ENCODE peak calls at places on chromosomes 12 and 14, in five cellular contexts. One of them, this sample, is unnamed.
A peak's percentile ranks its signal among the peaks of the same experiment; 100 is the strongest.

GRCh38 chr14:100278702-100279101 is 27.5 kb downstream of the SLC25A29 start:
- DNase-seq in GM12878: no peak
- DNase-seq in H1: no peak
- DNase-seq in HCT116: no peak
- DNase-seq in HepG2: peak; percentile 40
- DNase-seq in this sample: peak; percentile 84

GRCh38 chr14:66432334-66432733 is 53.8 kb upstream of the CCDC196 start:
- DNase-seq in GM12878: no peak
- DNase-seq in H1: no peak
- DNase-seq in HCT116: no peak
- DNase-seq in HepG2: no peak
- DNase-seq in this sample: no peak

GRCh38 chr12:50590869-50591268 is 86.1 kb downstream of the DIP2B start:
- DNase-seq in GM12878: no peak
- DNase-seq in H1: no peak
- DNase-seq in HCT116: no peak
- DNase-seq in HepG2: no peak
- DNase-seq in this sample: no peak

GRCh38 chr14:103194256-103195045 is 71.2 kb downstream of the TNFAIP2 start:
- DNase-seq in GM12878: no peak
- DNase-seq in H1: no peak
- DNase-seq in HCT116: no peak
- DNase-seq in HepG2: peak; percentile 21
- DNase-seq in this sample: no peak

GRCh38 chr12:122094735-122095561 is 16.4 kb downstream of the MLXIP start:
- DNase-seq in GM12878: no peak
- DNase-seq in H1: no peak
- DNase-seq in HCT116: no peak
- DNase-seq in HepG2: no peak
- DNase-seq in this sample: peak; percentile 73

GRCh38 chr12:82517027-82517426 is 158.7 kb downstream of the METTL25 start:
- DNase-seq in GM12878: no peak
- DNase-seq in H1: no peak
- DNase-seq in HCT116: peak; percentile 22
- DNase-seq in HepG2: peak; percentile 17
- DNase-seq in this sample: peak; percentile 63

GRCh38 chr12:4272014-4272975 is 1.3 kb upstream of the CCND2 start:
- DNase-seq in GM12878: peak; percentile 74
- DNase-seq in H1: no peak
- DNase-seq in HCT116: no peak
- DNase-seq in HepG2: no peak
- DNase-seq in this sample: no peak

GRCh38 chr14:52106853-52107252 is 38.0 kb upstream of the NID2 start:
- DNase-seq in GM12878: no peak
- DNase-seq in H1: no peak
- DNase-seq in HCT116: no peak
- DNase-seq in HepG2: no peak
- DNase-seq in this sample: no peak

GRCh38 chr14:84340938-84341337 is 1189.0 kb upstream of the FLRT2 start:
- DNase-seq in GM12878: no peak
- DNase-seq in H1: no peak
- DNase-seq in HCT116: no peak
- DNase-seq in HepG2: no peak
- DNase-seq in this sample: no peak

GRCh38 chr14:84343637-84344036 is 1186.3 kb upstream of the FLRT2 start:
- DNase-seq in GM12878: no peak
- DNase-seq in H1: no peak
- DNase-seq in HCT116: no peak
- DNase-seq in HepG2: no peak
- DNase-seq in this sample: no peak
- TF ChIP-seq JUND in GM12878: no peak
- TF ChIP-seq JUND in H1: no peak
- TF ChIP-seq JUND in HCT116: no peak
- TF ChIP-seq JUND in HepG2: no peak
- TF ChIP-seq JUND in this sample: no peak

DNA sequence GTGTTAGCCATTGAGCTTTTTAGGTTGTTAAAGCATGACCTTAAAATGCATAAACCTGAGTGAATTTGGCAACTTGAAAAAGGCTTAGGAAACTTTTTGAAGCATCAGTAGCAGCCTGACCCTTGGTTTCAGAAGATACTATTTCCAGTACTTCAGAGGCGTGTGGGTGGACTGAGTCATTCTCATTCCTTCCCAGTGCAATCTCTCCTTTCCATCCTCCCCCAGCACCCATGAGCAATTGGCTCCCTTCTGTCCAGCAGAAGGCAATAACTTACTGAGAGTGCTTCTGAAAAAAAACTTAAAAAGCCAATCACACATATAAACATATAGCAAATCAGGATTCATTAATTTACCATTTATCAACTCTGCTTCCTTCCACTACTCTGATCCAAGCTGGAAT is 299.3 kb upstream of the STXBP6 start:
- DNase-seq in GM12878: no peak
- DNase-seq in H1: no peak
- DNase-seq in HCT116: no peak
- DNase-seq in HepG2: no peak
- DNase-seq in this sample: no peak
- TF ChIP-seq JUND in GM12878: no peak
- TF ChIP-seq JUND in H1: no peak
- TF ChIP-seq JUND in HCT116: no peak
- TF ChIP-seq JUND in HepG2: no peak
- TF ChIP-seq JUND in this sample: no peak

GRCh38 chr14:24965934-24966593 is 83.9 kb downstream of the STXBP6 start:
- DNase-seq in GM12878: no peak
- DNase-seq in H1: no peak
- DNase-seq in HCT116: no peak
- DNase-seq in HepG2: no peak
- DNase-seq in this sample: no peak
- TF ChIP-seq JUND in GM12878: no peak
- TF ChIP-seq JUND in H1: no peak
- TF ChIP-seq JUND in HCT116: no peak
- TF ChIP-seq JUND in HepG2: no peak
- TF ChIP-seq JUND in this sample: no peak

GRCh38 chr12:67710582-67710981 is 62.0 kb downstream of the DYRK2 start:
- DNase-seq in GM12878: peak; percentile 64
- DNase-seq in H1: no peak
- DNase-seq in HCT116: no peak
- DNase-seq in HepG2: peak; percentile 67
- DNase-seq in this sample: no peak
- TF ChIP-seq JUND in GM12878: peak; percentile 74
- TF ChIP-seq JUND in H1: no peak
- TF ChIP-seq JUND in HCT116: no peak
- TF ChIP-seq JUND in HepG2: peak; percentile 20
- TF ChIP-seq JUND in this sample: no peak

GRCh38 chr14:50530358-50530757 is 2.0 kb downstream of the MAP4K5 start:
- DNase-seq in GM12878: no peak
- DNase-seq in H1: no peak
- DNase-seq in HCT116: no peak
- DNase-seq in HepG2: no peak
- DNase-seq in this sample: no peak
- TF ChIP-seq JUND in GM12878: no peak
- TF ChIP-seq JUND in H1: no peak
- TF ChIP-seq JUND in HCT116: no peak
- TF ChIP-seq JUND in HepG2: no peak
- TF ChIP-seq JUND in this sample: no peak

GRCh38 chr14:96584199-96584906 is 82.2 kb downstream of the PAPOLA start:
- DNase-seq in GM12878: no peak
- DNase-seq in H1: peak; percentile 43
- DNase-seq in HCT116: peak; percentile 33
- DNase-seq in HepG2: peak; percentile 65
- DNase-seq in this sample: peak; percentile 81
- TF ChIP-seq JUND in GM12878: no peak
- TF ChIP-seq JUND in H1: no peak
- TF ChIP-seq JUND in HCT116: no peak
- TF ChIP-seq JUND in HepG2: no peak
- TF ChIP-seq JUND in this sample: no peak

DNA sequence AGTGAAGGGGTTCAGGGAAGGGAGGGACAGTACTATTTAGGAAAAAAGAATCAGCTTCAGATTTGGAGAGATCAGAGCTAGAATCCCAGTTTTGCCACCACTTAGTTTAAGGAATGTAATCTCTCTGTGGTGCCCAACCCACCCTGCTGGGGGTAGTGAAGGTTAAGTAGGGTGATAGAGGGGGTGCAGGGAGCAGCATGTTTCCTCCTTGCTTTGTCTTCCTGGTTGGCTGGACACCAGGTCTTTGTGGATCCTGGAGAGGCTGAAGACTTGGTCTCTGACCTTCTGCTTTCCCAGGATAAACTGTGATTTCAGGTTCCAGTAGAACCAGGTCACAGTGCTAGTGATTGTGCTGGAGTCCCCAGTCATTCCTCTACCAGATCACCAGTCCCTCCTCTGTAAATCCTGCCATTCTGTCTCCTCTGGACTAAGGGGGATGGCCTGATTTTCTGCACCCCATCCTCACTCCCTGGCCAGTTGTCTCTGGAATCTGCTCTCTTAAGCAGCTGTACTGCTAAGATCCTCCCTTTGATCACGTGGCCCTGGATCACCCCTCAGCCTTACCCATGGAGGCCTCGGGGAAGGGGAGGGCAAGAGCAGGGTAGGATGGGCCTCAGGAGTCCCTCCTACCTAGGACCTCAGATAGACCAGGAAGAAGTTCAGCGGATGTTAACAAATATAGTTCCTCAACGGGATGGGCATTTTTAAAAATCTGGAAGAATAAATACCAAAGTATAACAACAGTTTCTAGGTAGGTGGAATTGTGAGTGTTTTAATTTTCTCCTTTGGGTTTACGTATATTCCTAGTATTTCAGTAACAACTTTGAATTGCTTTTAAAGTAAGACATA is 3.1 kb downstream of the MAP3K12 start:
- DNase-seq in GM12878: peak; percentile 28
- DNase-seq in H1: no peak
- DNase-seq in HCT116: no peak
- DNase-seq in HepG2: peak; percentile 63
- DNase-seq in this sample: peak; percentile 42
- TF ChIP-seq JUND in GM12878: no peak
- TF ChIP-seq JUND in H1: no peak
- TF ChIP-seq JUND in HCT116: no peak
- TF ChIP-seq JUND in HepG2: no peak
- TF ChIP-seq JUND in this sample: no peak

This sample was measured in T47D.